ENCODE peak calls at places on chromosomes 16 and 17, in eight cellular contexts. E, Z, R, Y, O, D, I and B are unnamed samples.

GRCh38 chr17:44002141-44002848 is 2.1 kb upstream of the NAGS start:
- DNase-seq in E (no peak), I (no peak), Y (no peak), R (no peak), O (no peak), Z (no peak), D (peak; percentile 81), B (no peak)

GRCh38 chr16:67593288-67593687 is 31.0 kb downstream of the CTCF start:
- DNase-seq in O (no peak), E (no peak), R (no peak), Y (no peak), I (no peak), D (no peak), Z (no peak), B (no peak)

GRCh38 chr16:55501549-55502322 is 7.1 kb upstream of the LPCAT2 start:
- DNase-seq in Y (no peak), E (no peak), D (no peak), O (no peak), I (no peak), R (no peak), Z (no peak), B (no peak)

GRCh38 chr17:55348749-55349354 is 72.8 kb downstream of the MMD start:
- DNase-seq in E (no peak), Z (peak; percentile 33), O (peak; percentile 57), Y (no peak), I (no peak), D (peak; percentile 60), R (no peak), B (peak; percentile 35)

GRCh38 chr17:41760878-41761277 is 25.6 kb downstream of the JUP start:
- DNase-seq in R (no peak), Z (no peak), Y (no peak), E (no peak), I (no peak), D (no peak), O (no peak), B (no peak)

GRCh38 chr17:62140836-62141235 is 75.8 kb upstream of the MED13 start:
- DNase-seq in D (no peak), R (no peak), Z (no peak), Y (no peak), O (peak; percentile 78), I (no peak), E (no peak), B (no peak)

GRCh38 chr17:43790311-43790940 is 10.2 kb downstream of the CFAP97D1 start:
- DNase-seq in D (peak; percentile 66), E (no peak), I (no peak), Y (no peak), Z (peak; percentile 3), R (no peak), O (peak; percentile 17), B (no peak)

GRCh38 chr17:31190351-31190750 is 95.6 kb downstream of the NF1 start:
- DNase-seq in E (no peak), D (no peak), Y (no peak), R (no peak), O (no peak), Z (no peak), I (no peak), B (no peak)

GRCh38 chr16:85689285-85689949 is 663 bp upstream of the GINS2 start:
- DNase-seq in I (no peak), O (no peak), Z (peak; percentile 57), D (no peak), Y (no peak), R (no peak), E (no peak), B (no peak)

GRCh38 chr16:1346422-1347285 is 5.0 kb downstream of the TSR3 start:
- DNase-seq in D (no peak), Z (no peak), O (no peak), E (no peak), I (no peak), Y (no peak), R (no peak), B (no peak)

GRCh38 chr16:80544326-80544725 is 3.5 kb downstream of the DYNLRB2 start:
- DNase-seq in R (no peak), Y (no peak), Z (no peak), O (no peak), E (no peak), I (no peak), D (no peak), B (no peak)

GRCh38 chr16:89922477-89922883 is 662 bp upstream of the TUBB3 start:
- DNase-seq in I (no peak), R (no peak), Z (peak; percentile 30), D (peak; percentile 90), E (no peak), Y (no peak), O (peak; percentile 71), B (no peak)

GRCh38 chr17:82328141-82328993 is 5.2 kb downstream of the SECTM1 start:
- DNase-seq in D (no peak), Z (peak; percentile 27), I (no peak), R (no peak), Y (no peak), O (peak; percentile 88), E (no peak), B (no peak)

GRCh38 chr17:19006698-19007097 is 2.1 kb upstream of the FAM83G start:
- DNase-seq in Y (no peak), I (no peak), R (no peak), O (no peak), D (no peak), Z (no peak), E (no peak), B (no peak)

GRCh38 chr17:79211061-79211770 is 136.6 kb downstream of the ENGASE start:
- DNase-seq in Y (no peak), Z (no peak), R (no peak), O (no peak), E (no peak), D (no peak), I (no peak), B (no peak)